ENCODE peak calls at places on chromosomes 2 and 18, in six cellular contexts. One of them, this sample, is unnamed. For H3K27me3, the result is how much of the 10 kb centered on the place peaks cover.

GRCh38 chr2:111050701-111051376 is 69.9 kb upstream of the BCL2L11 start:
- DNase-seq in CD4-positive, CD25-positive, alpha-beta regulatory T cell: no peak
- DNase-seq in spleen: no peak
- DNase-seq in thoracic aorta: no peak
- DNase-seq in PC-3: no peak
- DNase-seq in SK-N-SH: no peak
- DNase-seq in this sample: no peak

GRCh38 chr2:190965580-190966222 is 48.3 kb downstream of the STAT1 start:
- DNase-seq in CD4-positive, CD25-positive, alpha-beta regulatory T cell: no peak
- DNase-seq in spleen: no peak
- DNase-seq in thoracic aorta: no peak
- DNase-seq in PC-3: no peak
- DNase-seq in SK-N-SH: no peak
- DNase-seq in this sample: no peak

GRCh38 chr2:6881516-6881915 is 3.9 kb downstream of the RSAD2 start:
- DNase-seq in CD4-positive, CD25-positive, alpha-beta regulatory T cell: no peak
- DNase-seq in spleen: no peak
- DNase-seq in thoracic aorta: no peak
- DNase-seq in PC-3: no peak
- DNase-seq in SK-N-SH: no peak
- DNase-seq in this sample: no peak

GRCh38 chr2:27496357-27497287 is at the start of gene GCKR:
- DNase-seq in CD4-positive, CD25-positive, alpha-beta regulatory T cell: no peak
- DNase-seq in spleen: no peak
- DNase-seq in thoracic aorta: no peak
- DNase-seq in PC-3: no peak
- DNase-seq in SK-N-SH: no peak
- DNase-seq in this sample: peak

GRCh38 chr18:23943903-23944624 is 70.5 kb upstream of the TTC39C start:
- DNase-seq in CD4-positive, CD25-positive, alpha-beta regulatory T cell: no peak
- DNase-seq in spleen: no peak
- DNase-seq in thoracic aorta: no peak
- DNase-seq in PC-3: no peak
- DNase-seq in SK-N-SH: no peak
- DNase-seq in this sample: no peak

GRCh38 chr2:144894612-144895300 is 374.8 kb upstream of the ZEB2 start:
- DNase-seq in CD4-positive, CD25-positive, alpha-beta regulatory T cell: no peak
- DNase-seq in spleen: no peak
- DNase-seq in thoracic aorta: no peak
- DNase-seq in PC-3: no peak
- DNase-seq in SK-N-SH: no peak
- DNase-seq in this sample: no peak

GRCh38 chr2:74267068-74267467 is 68.7 kb downstream of the MTHFD2 start:
- DNase-seq in CD4-positive, CD25-positive, alpha-beta regulatory T cell: peak
- DNase-seq in spleen: no peak
- DNase-seq in thoracic aorta: no peak
- DNase-seq in PC-3: peak
- DNase-seq in SK-N-SH: no peak
- DNase-seq in this sample: no peak

GRCh38 chr18:78595924-78596573 is 383.6 kb upstream of the SALL3 start:
- DNase-seq in CD4-positive, CD25-positive, alpha-beta regulatory T cell: no peak
- DNase-seq in spleen: no peak
- DNase-seq in thoracic aorta: no peak
- DNase-seq in PC-3: no peak
- DNase-seq in SK-N-SH: no peak
- DNase-seq in this sample: no peak

GRCh38 chr2:205934443-205934842 is 151.5 kb downstream of the INO80D start:
- DNase-seq in CD4-positive, CD25-positive, alpha-beta regulatory T cell: no peak
- DNase-seq in spleen: no peak
- DNase-seq in thoracic aorta: no peak
- DNase-seq in PC-3: peak
- DNase-seq in SK-N-SH: no peak
- DNase-seq in this sample: no peak

GRCh38 chr2:15795426-15795825 is 144.9 kb upstream of the MYCN start:
- DNase-seq in CD4-positive, CD25-positive, alpha-beta regulatory T cell: no peak
- DNase-seq in spleen: peak
- DNase-seq in thoracic aorta: no peak
- DNase-seq in PC-3: no peak
- DNase-seq in SK-N-SH: peak
- DNase-seq in this sample: no peak

GRCh38 chr2:12883911-12884310 is 167.2 kb downstream of the TRIB2 start:
- DNase-seq in CD4-positive, CD25-positive, alpha-beta regulatory T cell: no peak
- DNase-seq in spleen: no peak
- DNase-seq in thoracic aorta: no peak
- DNase-seq in PC-3: no peak
- DNase-seq in SK-N-SH: no peak
- DNase-seq in this sample: no peak

GRCh38 chr2:45964226-45964841 is 312.9 kb downstream of the PRKCE start:
- DNase-seq in CD4-positive, CD25-positive, alpha-beta regulatory T cell: no peak
- DNase-seq in spleen: peak
- DNase-seq in thoracic aorta: no peak
- DNase-seq in PC-3: peak
- DNase-seq in SK-N-SH: peak
- DNase-seq in this sample: peak

GRCh38 chr2:216189410-216189809 is 80.3 kb downstream of the XRCC5 start:
- DNase-seq in CD4-positive, CD25-positive, alpha-beta regulatory T cell: no peak
- DNase-seq in spleen: no peak
- DNase-seq in thoracic aorta: no peak
- DNase-seq in PC-3: no peak
- DNase-seq in SK-N-SH: no peak
- DNase-seq in this sample: no peak

GRCh38 chr2:230915297-230915696 is 9.7 kb downstream of the GPR55 start:
- DNase-seq in CD4-positive, CD25-positive, alpha-beta regulatory T cell: no peak
- DNase-seq in spleen: no peak
- DNase-seq in thoracic aorta: no peak
- DNase-seq in PC-3: no peak
- DNase-seq in SK-N-SH: no peak
- DNase-seq in this sample: no peak
- H3K27me3 ChIP-seq in CD4-positive, CD25-positive, alpha-beta regulatory T cell: under half
- H3K27me3 ChIP-seq in spleen: under half
- H3K27me3 ChIP-seq in thoracic aorta: under half
- H3K27me3 ChIP-seq in PC-3: under half
- H3K27me3 ChIP-seq in SK-N-SH: under half
- H3K27me3 ChIP-seq in this sample: under half

GRCh38 chr2:60553992-60554648 is 666 bp upstream of the BCL11A start:
- DNase-seq in CD4-positive, CD25-positive, alpha-beta regulatory T cell: no peak
- DNase-seq in spleen: peak
- DNase-seq in thoracic aorta: no peak
- DNase-seq in PC-3: peak
- DNase-seq in SK-N-SH: peak
- DNase-seq in this sample: peak

GRCh38 chr2:60552096-60552850 is 1.2 kb downstream of the BCL11A start:
- DNase-seq in CD4-positive, CD25-positive, alpha-beta regulatory T cell: no peak
- DNase-seq in spleen: peak
- DNase-seq in thoracic aorta: no peak
- DNase-seq in PC-3: peak
- DNase-seq in SK-N-SH: peak
- DNase-seq in this sample: no peak

GRCh38 chr2:60551241-60552095 is 2.0 kb downstream of the BCL11A start:
- DNase-seq in CD4-positive, CD25-positive, alpha-beta regulatory T cell: no peak
- DNase-seq in spleen: peak
- DNase-seq in thoracic aorta: no peak
- DNase-seq in PC-3: peak
- DNase-seq in SK-N-SH: peak
- DNase-seq in this sample: peak

GRCh38 chr2:60553496-60553991 is at the start of gene BCL11A:
- DNase-seq in CD4-positive, CD25-positive, alpha-beta regulatory T cell: no peak
- DNase-seq in spleen: peak
- DNase-seq in thoracic aorta: no peak
- DNase-seq in PC-3: peak
- DNase-seq in SK-N-SH: peak
- DNase-seq in this sample: peak

DNA sequence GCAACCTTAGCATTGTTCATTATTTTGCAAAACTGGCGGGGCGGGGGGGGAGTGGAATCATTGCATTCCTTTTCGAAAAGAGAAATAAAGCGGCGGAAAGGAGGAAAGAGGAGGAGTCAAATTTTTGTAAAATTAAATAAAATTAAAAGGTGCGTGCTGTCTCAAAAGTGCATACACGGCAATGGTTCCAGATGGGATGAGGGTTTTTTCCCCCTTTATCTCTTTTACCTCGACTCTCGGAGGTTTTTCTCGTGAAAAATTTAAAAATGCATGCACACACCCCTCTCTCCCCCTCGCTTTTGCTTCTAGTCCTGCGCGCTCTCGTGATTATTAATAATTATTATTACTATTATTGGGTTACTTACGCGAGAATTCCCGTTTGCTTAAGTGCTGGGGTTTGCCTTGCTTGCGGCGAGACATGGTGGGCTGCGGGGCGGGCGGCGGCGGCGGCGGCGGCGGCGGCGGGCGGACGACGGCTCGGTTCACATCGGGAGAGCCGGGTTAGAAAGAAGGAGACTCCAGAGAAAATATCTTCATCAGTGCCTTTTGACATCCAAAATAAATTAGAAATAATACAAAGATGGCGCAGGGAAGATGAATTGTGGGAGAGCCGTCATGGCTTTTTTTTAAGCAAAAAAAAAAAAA is 481 bp downstream of the BCL11A start:
- DNase-seq in CD4-positive, CD25-positive, alpha-beta regulatory T cell: no peak
- DNase-seq in spleen: peak
- DNase-seq in thoracic aorta: no peak
- DNase-seq in PC-3: no peak
- DNase-seq in SK-N-SH: no peak
- DNase-seq in this sample: no peak
- H3K27me3 ChIP-seq in CD4-positive, CD25-positive, alpha-beta regulatory T cell: under half
- H3K27me3 ChIP-seq in spleen: under half
- H3K27me3 ChIP-seq in thoracic aorta: under half
- H3K27me3 ChIP-seq in PC-3: under half
- H3K27me3 ChIP-seq in SK-N-SH: under half
- H3K27me3 ChIP-seq in this sample: under half

DNA sequence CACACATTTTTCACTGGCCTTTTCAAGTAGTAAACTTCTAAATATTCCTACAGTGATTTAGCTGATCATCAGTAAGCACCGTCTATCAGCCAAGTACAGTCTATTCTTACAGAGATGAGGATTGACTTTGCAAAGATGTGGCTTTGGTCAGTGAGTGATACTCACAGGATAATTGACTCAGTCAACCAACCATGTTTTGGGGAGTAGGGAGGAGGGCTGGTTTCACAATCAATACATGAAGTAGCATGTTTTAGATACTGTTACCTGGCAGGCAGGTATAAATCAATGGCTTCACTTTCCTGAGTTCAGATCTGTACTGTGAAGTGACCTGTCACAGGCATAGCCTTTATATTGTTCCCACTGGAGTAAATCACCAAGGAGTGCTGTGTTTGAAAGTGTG is 27.2 kb downstream of the OSBPL6 start:
- DNase-seq in CD4-positive, CD25-positive, alpha-beta regulatory T cell: no peak
- DNase-seq in spleen: no peak
- DNase-seq in thoracic aorta: no peak
- DNase-seq in PC-3: no peak
- DNase-seq in SK-N-SH: no peak
- DNase-seq in this sample: no peak
- H3K27me3 ChIP-seq in CD4-positive, CD25-positive, alpha-beta regulatory T cell: under half
- H3K27me3 ChIP-seq in spleen: under half
- H3K27me3 ChIP-seq in thoracic aorta: under half
- H3K27me3 ChIP-seq in PC-3: under half
- H3K27me3 ChIP-seq in SK-N-SH: under half
- H3K27me3 ChIP-seq in this sample: under half

GRCh38 chr2:230957756-230958391 is 32.8 kb upstream of the GPR55 start:
- DNase-seq in CD4-positive, CD25-positive, alpha-beta regulatory T cell: no peak
- DNase-seq in spleen: no peak
- DNase-seq in thoracic aorta: no peak
- DNase-seq in PC-3: no peak
- DNase-seq in SK-N-SH: no peak
- DNase-seq in this sample: no peak

GRCh38 chr2:230956827-230957755 is 32.0 kb upstream of the GPR55 start:
- DNase-seq in CD4-positive, CD25-positive, alpha-beta regulatory T cell: peak
- DNase-seq in spleen: no peak
- DNase-seq in thoracic aorta: no peak
- DNase-seq in PC-3: peak
- DNase-seq in SK-N-SH: peak
- DNase-seq in this sample: peak

GRCh38 chr2:230961091-230961491 is 34.8 kb upstream of the SPATA3 start:
- DNase-seq in CD4-positive, CD25-positive, alpha-beta regulatory T cell: no peak
- DNase-seq in spleen: no peak
- DNase-seq in thoracic aorta: no peak
- DNase-seq in PC-3: no peak
- DNase-seq in SK-N-SH: no peak
- DNase-seq in this sample: no peak

GRCh38 chr2:230960026-230960425 is 35.0 kb upstream of the GPR55 start:
- DNase-seq in CD4-positive, CD25-positive, alpha-beta regulatory T cell: no peak
- DNase-seq in spleen: no peak
- DNase-seq in thoracic aorta: no peak
- DNase-seq in PC-3: no peak
- DNase-seq in SK-N-SH: no peak
- DNase-seq in this sample: no peak

DNA sequence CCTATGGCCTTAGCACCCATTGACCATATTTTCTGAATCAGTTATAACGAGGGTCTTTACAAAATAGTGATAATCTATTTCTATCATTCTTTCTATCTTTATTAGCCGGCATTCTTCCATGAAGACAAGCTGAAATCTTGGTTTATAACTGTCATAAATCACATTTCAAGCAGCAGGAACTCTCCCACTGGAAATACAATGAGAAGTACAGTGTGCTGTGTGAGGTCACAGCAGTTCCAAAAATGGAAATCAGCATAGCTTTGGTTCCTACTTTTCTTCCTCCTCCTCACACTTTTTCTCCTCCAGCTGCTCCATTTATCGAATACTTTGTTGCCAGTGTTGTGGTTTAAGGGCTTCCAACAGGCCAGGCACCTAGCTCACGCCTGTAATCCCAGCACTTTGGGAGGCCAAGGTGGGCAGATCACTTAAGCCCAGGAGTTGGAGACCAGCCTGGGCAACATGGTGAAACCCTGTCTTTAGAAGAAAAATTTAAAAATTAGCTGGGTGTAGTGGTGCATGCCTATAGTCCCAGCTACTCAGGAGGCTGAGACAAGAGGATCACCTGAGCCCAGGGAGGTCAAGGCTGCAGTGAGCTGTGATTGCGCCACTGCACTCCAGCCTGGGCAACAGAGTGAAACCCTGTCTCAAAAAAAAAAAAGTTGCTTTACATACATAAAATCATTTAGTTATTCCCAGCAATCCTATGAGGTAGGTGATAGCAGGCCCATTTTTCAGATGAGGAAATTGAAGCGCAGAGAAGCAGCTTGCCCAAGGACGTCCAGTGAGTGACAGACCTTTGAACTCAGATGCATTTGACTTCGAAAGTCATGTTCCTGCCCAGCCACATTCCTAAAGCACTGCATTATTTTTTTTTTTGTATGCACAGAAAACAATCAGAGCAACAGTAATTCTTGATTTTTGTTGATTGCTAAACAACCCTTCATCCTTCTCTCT is 34.0 kb upstream of the GPR55 start:
- DNase-seq in CD4-positive, CD25-positive, alpha-beta regulatory T cell: no peak
- DNase-seq in spleen: no peak
- DNase-seq in thoracic aorta: no peak
- DNase-seq in PC-3: no peak
- DNase-seq in SK-N-SH: no peak
- DNase-seq in this sample: no peak
- H3K27me3 ChIP-seq in CD4-positive, CD25-positive, alpha-beta regulatory T cell: under half
- H3K27me3 ChIP-seq in spleen: under half
- H3K27me3 ChIP-seq in thoracic aorta: under half
- H3K27me3 ChIP-seq in PC-3: under half
- H3K27me3 ChIP-seq in SK-N-SH: under half
- H3K27me3 ChIP-seq in this sample: under half

GRCh38 chr18:35073186-35074105 is 32.2 kb downstream of the MAPRE2 start:
- DNase-seq in CD4-positive, CD25-positive, alpha-beta regulatory T cell: no peak
- DNase-seq in spleen: no peak
- DNase-seq in thoracic aorta: no peak
- DNase-seq in PC-3: peak
- DNase-seq in SK-N-SH: no peak
- DNase-seq in this sample: no peak
- H3K27me3 ChIP-seq in CD4-positive, CD25-positive, alpha-beta regulatory T cell: under half
- H3K27me3 ChIP-seq in spleen: under half
- H3K27me3 ChIP-seq in thoracic aorta: under half
- H3K27me3 ChIP-seq in PC-3: under half
- H3K27me3 ChIP-seq in SK-N-SH: under half
- H3K27me3 ChIP-seq in this sample: under half

This sample was measured in right lobe of liver.